ENCODE peak calls at places on chromosomes 4 and X, in four cellular contexts. One of them, this sample, is unnamed. For H3K9me3 and H3K36me3, the result is how much of the 10 kb centered on the place peaks cover.

GRCh38 chr4:47031713-47032404 is 492 bp downstream of the GABRB1 start:
- DNase-seq in neuronal stem cell: no peak
- DNase-seq in RWPE2: peak
- DNase-seq in IMR-90: no peak
- DNase-seq in this sample: no peak

GRCh38 chrX:68942141-68942540 is 113.3 kb downstream of the EFNB1 start:
- DNase-seq in IMR-90: no peak
- DNase-seq in neuronal stem cell: no peak
- DNase-seq in RWPE2: no peak
- DNase-seq in this sample: no peak

GRCh38 chrX:13357925-13358324 is 38.1 kb upstream of the ATXN3L start:
- DNase-seq in IMR-90: peak
- DNase-seq in neuronal stem cell: peak
- DNase-seq in RWPE2: no peak
- DNase-seq in this sample: peak

GRCh38 chr4:76206222-76206942 is 7.2 kb downstream of the SCARB2 start:
- DNase-seq in RWPE2: no peak
- DNase-seq in neuronal stem cell: no peak
- DNase-seq in IMR-90: peak
- DNase-seq in this sample: no peak

GRCh38 chr4:41133619-41134018 is 80.7 kb downstream of the APBB2 start:
- DNase-seq in neuronal stem cell: no peak
- DNase-seq in RWPE2: no peak
- DNase-seq in IMR-90: no peak
- DNase-seq in this sample: no peak

GRCh38 chrX:4655743-4656142 is 942.3 kb upstream of the PRKX start:
- DNase-seq in RWPE2: no peak
- DNase-seq in IMR-90: no peak
- DNase-seq in neuronal stem cell: no peak
- DNase-seq in this sample: no peak

GRCh38 chr4:48271048-48271452 is 1.4 kb upstream of the TEC start:
- DNase-seq in neuronal stem cell: no peak
- DNase-seq in IMR-90: no peak
- DNase-seq in RWPE2: no peak
- DNase-seq in this sample: no peak

GRCh38 chrX:123720486-123720885 is 12.4 kb downstream of the THOC2 start:
- DNase-seq in IMR-90: no peak
- DNase-seq in RWPE2: no peak
- DNase-seq in neuronal stem cell: no peak
- DNase-seq in this sample: no peak

GRCh38 chr4:119025916-119026661 is 109.5 kb upstream of the MYOZ2 start:
- DNase-seq in IMR-90: peak
- DNase-seq in neuronal stem cell: no peak
- DNase-seq in RWPE2: no peak
- DNase-seq in this sample: no peak

GRCh38 chrX:49919617-49920016 is 2.8 kb upstream of the CLCN5 start:
- DNase-seq in RWPE2: no peak
- DNase-seq in neuronal stem cell: peak
- DNase-seq in IMR-90: peak
- DNase-seq in this sample: no peak

GRCh38 chrX:132059973-132060540 is 37.0 kb downstream of the STK26 start:
- DNase-seq in neuronal stem cell: no peak
- DNase-seq in IMR-90: no peak
- DNase-seq in RWPE2: no peak
- DNase-seq in this sample: no peak

GRCh38 chrX:29487214-29487613 is 728.1 kb upstream of the MAGEB2 start:
- DNase-seq in neuronal stem cell: no peak
- DNase-seq in IMR-90: peak
- DNase-seq in RWPE2: no peak
- DNase-seq in this sample: no peak

GRCh38 chrX:150768580-150769190 is 75.5 kb downstream of the MTMR1 start:
- DNase-seq in neuronal stem cell: no peak
- DNase-seq in IMR-90: no peak
- DNase-seq in RWPE2: no peak
- DNase-seq in this sample: no peak

GRCh38 chrX:130086414-130087207 is 23.7 kb downstream of the ELF4 start:
- DNase-seq in neuronal stem cell: no peak
- DNase-seq in IMR-90: no peak
- DNase-seq in RWPE2: no peak
- DNase-seq in this sample: no peak

DNA sequence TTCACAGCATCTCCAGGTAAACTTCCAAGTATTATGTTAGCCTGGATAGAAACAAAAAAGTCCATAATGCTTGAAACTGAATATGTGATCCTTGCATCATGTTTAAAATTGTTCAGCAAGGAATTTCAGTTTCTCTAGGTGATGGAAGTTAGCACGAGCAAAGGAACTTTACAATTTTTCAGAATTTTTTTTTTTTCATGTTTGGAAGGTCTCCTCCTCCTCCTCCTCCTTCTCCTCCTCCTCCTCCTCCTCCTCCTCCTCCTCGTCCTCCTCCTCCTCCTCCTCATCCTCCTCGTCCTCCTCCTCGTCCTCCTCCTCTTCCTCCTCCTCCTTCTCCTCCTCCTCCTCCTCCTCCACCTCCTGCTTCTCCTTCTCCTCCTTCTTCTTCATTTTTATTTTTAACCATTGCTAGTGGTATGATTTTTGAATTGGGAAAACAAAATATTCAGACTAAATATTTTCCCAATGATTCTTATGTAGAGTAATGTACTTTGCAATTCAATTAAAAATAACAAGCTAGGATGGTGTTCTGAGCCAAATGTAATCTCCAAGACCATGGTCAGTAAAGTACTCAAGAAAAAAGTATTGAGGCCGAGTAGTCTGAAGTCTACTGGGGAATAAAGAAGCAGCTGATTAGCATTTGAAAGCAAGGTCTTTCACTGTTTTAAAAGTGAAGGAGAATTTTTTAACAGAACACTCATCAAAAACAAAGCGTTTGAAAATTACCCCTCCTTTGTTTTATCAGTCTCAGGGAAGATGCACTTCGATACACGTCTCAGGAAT is 420.9 kb upstream of the ATOH1 start:
- DNase-seq in IMR-90: no peak
- DNase-seq in neuronal stem cell: no peak
- DNase-seq in RWPE2: no peak
- DNase-seq in this sample: no peak
- H3K4me3 ChIP-seq in IMR-90: no peak
- H3K4me3 ChIP-seq in neuronal stem cell: no peak
- H3K4me3 ChIP-seq in RWPE2: no peak
- H3K4me3 ChIP-seq in this sample: no peak

GRCh38 chrX:125782184-125782583 is 383.9 kb downstream of the DCAF12L2 start:
- DNase-seq in IMR-90: no peak
- DNase-seq in RWPE2: no peak
- DNase-seq in neuronal stem cell: no peak
- DNase-seq in this sample: no peak
- H3K9me3 ChIP-seq in IMR-90: under half
- H3K9me3 ChIP-seq in RWPE2: under half
- H3K9me3 ChIP-seq in neuronal stem cell: under half
- H3K9me3 ChIP-seq in this sample: under half

GRCh38 chr4:186622788-186623464 is 67.6 kb upstream of the MTNR1A start:
- DNase-seq in RWPE2: no peak
- DNase-seq in neuronal stem cell: no peak
- DNase-seq in IMR-90: peak
- DNase-seq in this sample: no peak
- H3K36me3 ChIP-seq in RWPE2: half or more
- H3K36me3 ChIP-seq in neuronal stem cell: under half
- H3K36me3 ChIP-seq in IMR-90: half or more
- H3K36me3 ChIP-seq in this sample: under half

GRCh38 chr4:27007507-27007906 is 146.9 kb downstream of the STIM2 start:
- DNase-seq in neuronal stem cell: no peak
- DNase-seq in IMR-90: peak
- DNase-seq in RWPE2: no peak
- DNase-seq in this sample: no peak

GRCh38 chr4:27006646-27007045 is 146.0 kb downstream of the STIM2 start:
- DNase-seq in neuronal stem cell: no peak
- DNase-seq in RWPE2: no peak
- DNase-seq in IMR-90: no peak
- DNase-seq in this sample: no peak

GRCh38 chr4:27008693-27009092 is 148.1 kb downstream of the STIM2 start:
- DNase-seq in RWPE2: no peak
- DNase-seq in IMR-90: no peak
- DNase-seq in neuronal stem cell: no peak
- DNase-seq in this sample: no peak

GRCh38 chr4:27005512-27006246 is 145.0 kb downstream of the STIM2 start:
- DNase-seq in RWPE2: no peak
- DNase-seq in IMR-90: peak
- DNase-seq in neuronal stem cell: no peak
- DNase-seq in this sample: no peak

DNA sequence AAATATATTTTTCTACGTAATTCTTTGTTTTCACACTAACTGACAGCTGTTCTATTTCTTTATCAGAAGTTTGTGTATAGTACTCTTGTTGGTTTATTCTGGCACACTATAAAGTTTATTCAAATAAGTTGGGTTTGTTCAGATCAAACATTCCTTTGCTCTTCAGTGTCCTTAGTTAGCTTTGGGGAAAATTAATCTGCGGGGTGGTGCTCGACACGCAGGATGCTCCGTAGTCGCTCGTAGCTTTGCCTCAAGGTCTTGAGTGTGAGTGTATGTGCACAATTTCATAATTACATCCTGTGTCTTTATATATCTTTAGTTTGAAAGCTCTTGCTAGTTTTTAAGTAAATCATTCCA is 145.6 kb downstream of the STIM2 start:
- DNase-seq in RWPE2: no peak
- DNase-seq in neuronal stem cell: no peak
- DNase-seq in IMR-90: peak
- DNase-seq in this sample: no peak
- H3K4me3 ChIP-seq in RWPE2: no peak
- H3K4me3 ChIP-seq in neuronal stem cell: no peak
- H3K4me3 ChIP-seq in IMR-90: no peak
- H3K4me3 ChIP-seq in this sample: no peak